ENCODE peak calls at places on chromosomes 5 and 9, in seven cellular contexts. E, Y, B, A, D, S and I are unnamed samples.

GRCh38 chr5:172311605-172312004 is 28.0 kb upstream of the UBTD2 start:
- DNase-seq in E (no peak), Y (no peak), B (no peak), A (no peak), D (no peak), S (peak; percentile 85), I (no peak)

GRCh38 chr9:34383904-34384303 is 7.2 kb upstream of the MYORG start:
- DNase-seq in E (no peak), Y (no peak), B (no peak), A (no peak), D (no peak), S (no peak), I (no peak)

GRCh38 chr9:134843740-134844139 is 36.9 kb upstream of the FCN2 start:
- DNase-seq in E (no peak), Y (no peak), B (no peak), A (no peak), D (no peak), S (no peak), I (no peak)

GRCh38 chr5:124365491-124365890 is 380.9 kb downstream of the ZNF608 start:
- DNase-seq in E (peak; percentile 74), Y (no peak), B (peak; percentile 79), A (no peak), D (no peak), S (no peak), I (no peak)

GRCh38 chr9:133968428-133968827 is 23.7 kb downstream of the VAV2 start:
- DNase-seq in E (no peak), Y (no peak), B (no peak), A (no peak), D (no peak), S (no peak), I (no peak)

GRCh38 chr5:176350416-176350815 is 11.1 kb downstream of the KIAA1191 start:
- DNase-seq in E (no peak), Y (no peak), B (no peak), A (no peak), D (no peak), S (no peak), I (no peak)

GRCh38 chr9:116859763-116860162 is 172.7 kb downstream of the TRIM32 start:
- DNase-seq in E (peak; percentile 2), Y (no peak), B (no peak), A (no peak), D (no peak), S (no peak), I (peak; percentile 63)

GRCh38 chr9:108842610-108843295 is 13.0 kb downstream of the ACTL7B start:
- DNase-seq in E (no peak), Y (no peak), B (no peak), A (no peak), D (no peak), S (no peak), I (no peak)

GRCh38 chr9:97507585-97507984 is 6.1 kb downstream of the TMOD1 start:
- DNase-seq in E (no peak), Y (no peak), B (no peak), A (no peak), D (no peak), S (no peak), I (no peak)

GRCh38 chr5:91170266-91170665 is 212.9 kb downstream of the ARRDC3 start:
- DNase-seq in E (no peak), Y (no peak), B (no peak), A (peak; percentile 84), D (peak; percentile 63), S (peak; percentile 64), I (no peak)

GRCh38 chr5:157994271-157994691 is 135.3 kb upstream of the CLINT1 start:
- DNase-seq in E (peak; percentile 99), Y (no peak), B (no peak), A (no peak), D (no peak), S (peak; percentile 4), I (no peak)

GRCh38 chr9:114347675-114348074 is 18.0 kb downstream of the ORM2 start:
- DNase-seq in E (no peak), Y (no peak), B (no peak), A (no peak), D (no peak), S (no peak), I (no peak)

GRCh38 chr9:110620726-110621125 is 41.2 kb upstream of the SVEP1 start:
- DNase-seq in E (no peak), Y (no peak), B (no peak), A (peak; percentile 58), D (no peak), S (no peak), I (no peak)

GRCh38 chr9:99824378-99825157 is 2.9 kb downstream of the NR4A3 start:
- DNase-seq in E (no peak), Y (peak; percentile 83), B (no peak), A (peak; percentile 41), D (peak; percentile 60), S (peak; percentile 15), I (peak; percentile 45)

GRCh38 chr9:111029260-111029659 is 9.0 kb downstream of the LPAR1 start:
- DNase-seq in E (no peak), Y (no peak), B (no peak), A (no peak), D (no peak), S (no peak), I (no peak)

GRCh38 chr5:171092194-171092593 is 216.9 kb upstream of the TLX3 start:
- DNase-seq in E (peak; percentile 27), Y (no peak), B (no peak), A (peak; percentile 15), D (peak; percentile 54), S (peak; percentile 67), I (no peak)

GRCh38 chr9:29078063-29078660 is 1504.9 kb upstream of the C9orf72 start:
- DNase-seq in E (no peak), Y (no peak), B (no peak), A (no peak), D (peak; percentile 76), S (peak; percentile 83), I (no peak)

GRCh38 chr9:72396247-72397091 is 31.5 kb upstream of the ZFAND5 start:
- DNase-seq in E (peak; percentile 29), Y (no peak), B (peak; percentile 45), A (peak; percentile 75), D (peak; percentile 88), S (peak; percentile 59), I (peak; percentile 26)

GRCh38 chr9:19379697-19380046 is 364 bp downstream of the RPS6 start:
- DNase-seq in E (peak; percentile 32), Y (no peak), B (peak; percentile 51), A (peak; percentile 30), D (no peak), S (no peak), I (peak; percentile 37)

GRCh38 chr5:141349917-141350619 is at the start of gene PCDHGB1:
- DNase-seq in E (peak; percentile 21), Y (peak; percentile 75), B (peak; percentile 33), A (peak; percentile 69), D (peak; percentile 15), S (peak; percentile 53), I (peak; percentile 54)

GRCh38 chr5:172712610-172713009 is 58.4 kb downstream of the DUSP1 start:
- DNase-seq in E (no peak), Y (no peak), B (no peak), A (no peak), D (no peak), S (no peak), I (no peak)

GRCh38 chr9:130298663-130299279 is 33.2 kb downstream of the HMCN2 start:
- DNase-seq in E (no peak), Y (no peak), B (no peak), A (no peak), D (peak; percentile 16), S (no peak), I (no peak)

GRCh38 chr5:83777856-83778255 is 57.2 kb upstream of the HAPLN1 start:
- DNase-seq in E (no peak), Y (no peak), B (no peak), A (peak; percentile 24), D (no peak), S (peak; percentile 9), I (no peak)

GRCh38 chr5:55226934-55227737 is at the start of gene MCIDAS:
- DNase-seq in E (peak; percentile 71), Y (peak; percentile 84), B (peak; percentile 45), A (peak; percentile 13), D (peak; percentile 33), S (no peak), I (peak; percentile 80)

GRCh38 chr5:62717211-62717927 is 138.8 kb downstream of the LRRC70 start:
- DNase-seq in E (no peak), Y (no peak), B (no peak), A (no peak), D (no peak), S (no peak), I (no peak)

GRCh38 chr9:98995059-98995665 is 51.5 kb downstream of the COL15A1 start:
- DNase-seq in E (no peak), Y (no peak), B (no peak), A (peak; percentile 64), D (no peak), S (no peak), I (peak; percentile 50)

GRCh38 chr9:124660341-124660801 is 110.7 kb downstream of the NR6A1 start:
- DNase-seq in E (peak; percentile 83), Y (no peak), B (peak; percentile 55), A (peak; percentile 78), D (peak; percentile 77), S (peak; percentile 81), I (no peak)

GRCh38 chr9:18905033-18905882 is 127.8 kb downstream of the SAXO1 start:
- DNase-seq in E (no peak), Y (no peak), B (no peak), A (peak; percentile 56), D (no peak), S (peak; percentile 74), I (no peak)

GRCh38 chr5:1946776-1947175 is 64.1 kb upstream of the IRX4 start:
- DNase-seq in E (no peak), Y (no peak), B (no peak), A (no peak), D (no peak), S (no peak), I (no peak)